ENCODE peak calls at places on chromosome 2, in six cellular contexts. K, J, R, Q, I and Z are unnamed samples.
A peak's percentile ranks its signal among the peaks of the same experiment; 100 is the strongest.

GRCh38 chr2:127421871-127422618 is 3.8 kb downstream of the PROC start:
- DNase-seq in R (no peak), K (no peak), Q (no peak), I (no peak), J (no peak), Z (no peak)

GRCh38 chr2:230906471-230907230 is 18.4 kb downstream of the GPR55 start:
- DNase-seq in R (no peak), K (no peak), J (no peak), I (no peak), Q (no peak), Z (no peak)

GRCh38 chr2:233485726-233486125 is 80.9 kb downstream of the USP40 start:
- DNase-seq in I (no peak), R (no peak), Q (no peak), K (no peak), J (no peak), Z (no peak)

GRCh38 chr2:10171006-10171800 is 48.7 kb downstream of the RRM2 start:
- DNase-seq in J (no peak), I (no peak), R (no peak), Q (no peak), K (no peak), Z (no peak)

GRCh38 chr2:240919161-240919781 is 13.1 kb downstream of the CROCC2 start:
- DNase-seq in Q (no peak), I (no peak), R (no peak), K (no peak), J (no peak), Z (no peak)

GRCh38 chr2:126860395-126860794 is 38.3 kb upstream of the TEX51 start:
- DNase-seq in K (no peak), I (no peak), Q (no peak), R (no peak), J (no peak), Z (no peak)

GRCh38 chr2:287471-287885 is 413 bp downstream of the ALKAL2 start:
- DNase-seq in K (no peak), Q (no peak), I (no peak), J (no peak), R (no peak), Z (no peak)

GRCh38 chr2:152189622-152190495 is 14.3 kb upstream of the STAM2 start:
- DNase-seq in J (peak; percentile 70), K (no peak), R (no peak), I (peak; percentile 28), Q (no peak), Z (no peak)

GRCh38 chr2:64192080-64192479 is 47.9 kb upstream of the PELI1 start:
- DNase-seq in R (no peak), Q (no peak), K (no peak), J (no peak), I (no peak), Z (no peak)

GRCh38 chr2:239238839-239239606 is 161.8 kb downstream of the HDAC4 start:
- DNase-seq in Q (no peak), J (no peak), K (no peak), I (no peak), R (no peak), Z (no peak)

GRCh38 chr2:240269380-240269779 is 128.9 kb upstream of the OTOS start:
- DNase-seq in K (no peak), Q (no peak), R (no peak), J (no peak), I (no peak), Z (no peak)

GRCh38 chr2:122083256-122084048 is 328.0 kb downstream of the TSN start:
- DNase-seq in I (no peak), Q (no peak), J (no peak), K (no peak), R (no peak), Z (no peak)

GRCh38 chr2:64463784-64464183 is 9.8 kb downstream of the LGALSL start:
- DNase-seq in R (no peak), J (no peak), I (peak; percentile 23), Q (no peak), K (no peak), Z (no peak)

GRCh38 chr2:160332318-160332717 is 132.2 kb upstream of the ITGB6 start:
- DNase-seq in Q (no peak), R (no peak), K (no peak), I (no peak), J (no peak), Z (no peak)

GRCh38 chr2:218378053-218378452 is 4.0 kb upstream of the SLC11A1 start:
- DNase-seq in I (no peak), Q (no peak), R (no peak), J (no peak), K (no peak), Z (no peak)

GRCh38 chr2:233663911-233664310 is 7.8 kb upstream of the UGT1A9 start:
- DNase-seq in J (no peak), I (no peak), K (no peak), R (no peak), Q (no peak), Z (no peak)

GRCh38 chr2:217393585-217394032 is 533.7 kb upstream of the TNP1 start:
- DNase-seq in I (peak; percentile 74), R (peak; percentile 66), Q (no peak), J (no peak), K (peak; percentile 41), Z (no peak)

GRCh38 chr2:20618886-20619521 is 31.9 kb downstream of the HS1BP3 start:
- DNase-seq in I (no peak), J (no peak), Q (no peak), K (no peak), R (no peak), Z (no peak)